ENCODE peak calls at places on chromosomes 7 and 10, in nine cellular contexts. Z, K, V, R, D, H, L, M and Q are unnamed samples.

GRCh38 chr7:12490105-12490688 is 80.3 kb upstream of the SCIN start:
- DNase-seq in Z (no peak), K (no peak), V (no peak), R (no peak), D (no peak), H (peak), L (peak), M (peak), Q (peak)

GRCh38 chr10:6476989-6477388 is 103.1 kb downstream of the PRKCQ start:
- DNase-seq in Z (no peak), K (no peak), V (no peak), R (no peak), D (no peak), H (no peak), L (peak), M (no peak), Q (no peak)

GRCh38 chr7:70893985-70894722 is 237.8 kb upstream of the GALNT17 start:
- DNase-seq in Z (no peak), K (no peak), V (peak), R (peak), D (no peak), H (no peak), L (no peak), M (no peak), Q (no peak)

GRCh38 chr7:39838326-39838725 is 111.7 kb upstream of the CDK13 start:
- DNase-seq in Z (no peak), K (no peak), V (no peak), R (no peak), D (peak), H (peak), L (peak), M (no peak), Q (no peak)

GRCh38 chr10:59891919-59892318 is 14.4 kb downstream of the CCDC6 start:
- DNase-seq in Z (no peak), K (no peak), V (no peak), R (no peak), D (no peak), H (no peak), L (no peak), M (no peak), Q (no peak)

GRCh38 chr10:122051609-122052385 is 62.8 kb downstream of the TACC2 start:
- DNase-seq in Z (no peak), K (no peak), V (peak), R (peak), D (peak), H (peak), L (peak), M (no peak), Q (no peak)

GRCh38 chr7:30988346-30989005 is 24.7 kb downstream of the GHRHR start:
- DNase-seq in Z (no peak), K (no peak), V (peak), R (peak), D (no peak), H (peak), L (peak), M (no peak), Q (no peak)

GRCh38 chr10:12638103-12638502 is 288.8 kb downstream of the CAMK1D start:
- DNase-seq in Z (no peak), K (no peak), V (peak), R (no peak), D (no peak), H (peak), L (no peak), M (peak), Q (peak)

GRCh38 chr10:89327803-89328441 is at the start of gene IFIT3:
- DNase-seq in Z (no peak), K (no peak), V (peak), R (no peak), D (peak), H (peak), L (peak), M (no peak), Q (no peak)

GRCh38 chr10:116201011-116201410 is 72.0 kb downstream of the GFRA1 start:
- DNase-seq in Z (no peak), K (no peak), V (no peak), R (no peak), D (no peak), H (no peak), L (peak), M (no peak), Q (no peak)

GRCh38 chr7:155108144-155108901 is 38.2 kb downstream of the HTR5A start:
- DNase-seq in Z (no peak), K (no peak), V (peak), R (peak), D (no peak), H (no peak), L (no peak), M (no peak), Q (no peak)

GRCh38 chr10:107803541-107803940 is 639.0 kb upstream of the SORCS1 start:
- DNase-seq in Z (no peak), K (no peak), V (no peak), R (no peak), D (no peak), H (no peak), L (no peak), M (no peak), Q (no peak)

GRCh38 chr7:7786595-7786994 is 68.2 kb upstream of the RPA3 start:
- DNase-seq in Z (no peak), K (no peak), V (no peak), R (no peak), D (no peak), H (no peak), L (no peak), M (no peak), Q (no peak)

GRCh38 chr10:10796061-10796773 is 221.5 kb upstream of the CELF2 start:
- DNase-seq in Z (no peak), K (no peak), V (no peak), R (no peak), D (peak), H (no peak), L (no peak), M (no peak), Q (no peak)

GRCh38 chr10:119575506-119575905 is 21.3 kb downstream of the TIAL1 start:
- DNase-seq in Z (no peak), K (no peak), V (no peak), R (no peak), D (peak), H (no peak), L (no peak), M (no peak), Q (no peak)

GRCh38 chr10:100562806-100563293 is 27.1 kb downstream of the HIF1AN start:
- DNase-seq in Z (no peak), K (no peak), V (peak), R (peak), D (peak), H (peak), L (peak), M (no peak), Q (no peak)

GRCh38 chr10:6579193-6579903 is 728 bp downstream of the PRKCQ start:
- DNase-seq in Z (no peak), K (no peak), V (no peak), R (peak), D (no peak), H (peak), L (no peak), M (no peak), Q (no peak)

GRCh38 chr7:151238190-151238810 is 6.0 kb downstream of the CHPF2 start:
- DNase-seq in Z (no peak), K (no peak), V (no peak), R (no peak), D (no peak), H (no peak), L (no peak), M (no peak), Q (no peak)

GRCh38 chr7:120583835-120584586 is 273.9 kb downstream of the TSPAN12 start:
- DNase-seq in Z (no peak), K (no peak), V (no peak), R (no peak), D (peak), H (no peak), L (peak), M (no peak), Q (no peak)

GRCh38 chr7:50264908-50265307 is 39.6 kb upstream of the IKZF1 start:
- DNase-seq in Z (no peak), K (no peak), V (no peak), R (no peak), D (no peak), H (no peak), L (peak), M (no peak), Q (no peak)

GRCh38 chr7:155228459-155228845 is 69.2 kb upstream of the INSIG1 start:
- DNase-seq in Z (no peak), K (no peak), V (no peak), R (no peak), D (peak), H (no peak), L (peak), M (no peak), Q (no peak)

GRCh38 chr10:132341781-132342180 is 9.8 kb downstream of the LRRC27 start:
- DNase-seq in Z (no peak), K (no peak), V (no peak), R (no peak), D (no peak), H (no peak), L (no peak), M (no peak), Q (no peak)

GRCh38 chr10:90969947-90970673 is 49.2 kb upstream of the ANKRD1 start:
- DNase-seq in Z (no peak), K (no peak), V (no peak), R (no peak), D (peak), H (peak), L (peak), M (no peak), Q (no peak)

GRCh38 chr7:23334482-23335056 is 35.4 kb downstream of the MALSU1 start:
- DNase-seq in Z (no peak), K (no peak), V (no peak), R (no peak), D (peak), H (peak), L (peak), M (no peak), Q (no peak)

GRCh38 chr7:125065546-125065945 is 135.9 kb upstream of the POT1 start:
- DNase-seq in Z (no peak), K (no peak), V (no peak), R (no peak), D (no peak), H (no peak), L (no peak), M (no peak), Q (no peak)

GRCh38 chr10:96272256-96272985 is 1.1 kb upstream of the BLNK start:
- DNase-seq in Z (no peak), K (no peak), V (no peak), R (no peak), D (no peak), H (no peak), L (no peak), M (no peak), Q (no peak)

GRCh38 chr10:125084191-125085186 is 75.9 kb downstream of the CTBP2 start:
- DNase-seq in Z (no peak), K (no peak), V (peak), R (peak), D (peak), H (no peak), L (peak), M (no peak), Q (no peak)

GRCh38 chr10:87589653-87590052 is 70.0 kb upstream of the PAPSS2 start:
- DNase-seq in Z (no peak), K (no peak), V (no peak), R (no peak), D (peak), H (no peak), L (peak), M (no peak), Q (no peak)

GRCh38 chr10:74787457-74787856 is 38.9 kb upstream of the KAT6B start:
- DNase-seq in Z (no peak), K (no peak), V (no peak), R (no peak), D (no peak), H (no peak), L (no peak), M (no peak), Q (no peak)

GRCh38 chr7:90520484-90520883 is 51.0 kb downstream of the PTTG1IP2 start:
- DNase-seq in Z (no peak), K (no peak), V (no peak), R (no peak), D (no peak), H (peak), L (peak), M (no peak), Q (no peak)

GRCh38 chr10:10977231-10977956 is 40.3 kb upstream of the CELF2 start:
- DNase-seq in Z (no peak), K (no peak), V (no peak), R (no peak), D (no peak), H (no peak), L (no peak), M (no peak), Q (no peak)